ENCODE peak calls at places on chromosomes 11 and 22, in five cellular contexts. E is tibial nerve, H is ovary, U is heart left ventricle, F is kidney. M is an unnamed sample.

GRCh38 chr11:58023435-58023931 is at the start of gene OR9Q1:
- DNase-seq in E (no peak), U (no peak), H (no peak), F (no peak), M (no peak)

GRCh38 chr11:97033178-97033577 is 643.4 kb downstream of the JRKL start:
- DNase-seq in U (no peak), E (no peak), F (no peak), H (no peak), M (no peak)

GRCh38 chr11:103528596-103528995 is 419.4 kb downstream of the DYNC2H1 start:
- DNase-seq in U (no peak), H (no peak), F (no peak), E (no peak), M (no peak)

GRCh38 chr11:120695426-120695825 is 183.9 kb downstream of the GRIK4 start:
- DNase-seq in H (no peak), E (no peak), U (no peak), F (no peak), M (no peak)

GRCh38 chr11:75524576-75525432 is 937 bp downstream of the GDPD5 start:
- DNase-seq in H (peak), U (no peak), E (no peak), F (peak), M (no peak)

GRCh38 chr11:12674571-12674935 is 332 bp downstream of the TEAD1 start:
- DNase-seq in U (peak), F (no peak), E (no peak), H (no peak), M (no peak)

GRCh38 chr11:1505480-1505879 is 18.9 kb upstream of the MOB2 start:
- DNase-seq in H (no peak), U (no peak), F (peak), E (no peak), M (no peak)

GRCh38 chr11:75462117-75462653 is 29.2 kb upstream of the KLHL35 start:
- DNase-seq in H (no peak), E (no peak), U (peak), F (peak), M (no peak)

GRCh38 chr11:110093407-110094297 is 460 bp downstream of the ZC3H12C start:
- DNase-seq in E (peak), U (peak), F (peak), H (peak), M (peak)

GRCh38 chr11:57237204-57237681 is at the start of gene APLNR:
- DNase-seq in F (no peak), H (no peak), U (no peak), E (no peak), M (no peak)

GRCh38 chr22:50305658-50306566 is 1.5 kb downstream of the PLXNB2 start:
- DNase-seq in F (peak), H (peak), E (peak), U (peak), M (peak)

GRCh38 chr11:69967484-69967883 is 110.6 kb upstream of the ANO1 start:
- DNase-seq in U (no peak), E (no peak), H (no peak), F (no peak), M (no peak)

GRCh38 chr11:128718064-128718463 is 24.2 kb downstream of the FLI1 start:
- DNase-seq in E (no peak), U (no peak), H (no peak), F (no peak), M (no peak)

GRCh38 chr22:49207008-49207775 is 620.5 kb downstream of the BRD1 start:
- DNase-seq in F (peak), H (no peak), U (no peak), E (no peak), M (peak)

GRCh38 chr11:46492540-46492939 is 101.0 kb upstream of the CHRM4 start:
- DNase-seq in U (peak), H (no peak), F (no peak), E (no peak), M (no peak)

GRCh38 chr11:10496296-10496936 is 41.4 kb downstream of the AMPD3 start:
- DNase-seq in H (no peak), E (no peak), U (no peak), F (no peak), M (peak)

GRCh38 chr11:116062129-116062525 is 557.9 kb upstream of the CADM1 start:
- DNase-seq in F (no peak), U (no peak), E (no peak), H (no peak), M (no peak)
- H3K27ac ChIP-seq in F (no peak), U (no peak), E (no peak), H (no peak), M (no peak)

GRCh38 chr22:37638351-37639069 is 959 bp upstream of the SH3BP1 start:
- DNase-seq in U (no peak), F (no peak), H (no peak), E (no peak), M (no peak)

GRCh38 chr22:37639771-37640590 is 512 bp downstream of the SH3BP1 start:
- DNase-seq in U (no peak), H (no peak), F (no peak), E (no peak), M (no peak)

GRCh38 chr22:37639070-37639760 is at the start of gene SH3BP1:
- DNase-seq in U (peak), H (no peak), F (peak), E (no peak), M (no peak)

GRCh38 chr22:37641251-37641949 is 1.9 kb downstream of the SH3BP1 start:
- DNase-seq in E (no peak), F (no peak), H (no peak), U (no peak), M (no peak)

DNA sequence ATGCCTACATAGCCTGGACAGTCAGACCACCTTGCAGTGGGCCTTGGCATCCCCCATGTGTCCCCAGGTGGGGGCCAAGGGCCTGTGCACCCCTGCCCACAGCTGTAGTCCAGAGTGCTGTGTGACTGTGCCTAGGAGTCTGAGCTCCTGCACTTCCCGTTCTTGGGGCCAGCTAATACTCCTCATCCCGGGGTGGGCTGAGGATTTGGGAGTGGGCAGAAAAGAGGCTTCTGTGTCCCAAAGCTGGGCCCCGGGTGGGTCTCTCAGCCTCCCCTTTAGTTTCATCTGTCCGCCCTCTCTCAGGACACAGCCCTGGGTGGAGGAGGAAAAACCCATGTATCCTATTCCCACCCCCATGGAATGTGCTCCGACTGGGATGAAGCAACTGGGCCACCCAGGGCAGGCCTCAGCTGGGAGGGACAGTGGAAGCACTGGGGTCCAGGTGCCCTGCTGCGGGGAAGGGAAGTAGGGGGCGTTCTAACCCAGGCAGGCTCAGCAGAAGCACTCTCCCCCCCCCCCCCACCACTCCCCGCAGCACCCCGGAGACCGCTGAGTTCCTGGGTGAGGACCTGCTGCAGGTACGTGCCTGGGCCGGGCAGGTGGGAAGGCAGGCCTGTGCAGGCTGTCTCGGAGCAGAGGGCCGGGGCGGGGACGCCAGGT is 1.3 kb downstream of the SH3BP1 start:
- DNase-seq in E (no peak), H (no peak), U (no peak), F (no peak), M (no peak)
- H3K4me3 ChIP-seq in E (peak), H (peak), U (peak), F (no peak), M (peak)

GRCh38 chr11:118868659-118869058 is 15.0 kb upstream of the CXCR5 start:
- DNase-seq in E (no peak), F (no peak), U (no peak), H (no peak), M (no peak)
- H3K27ac ChIP-seq in E (no peak), F (no peak), U (no peak), H (no peak), M (peak)

GRCh38 chr11:68040121-68040956 is 1.5 kb downstream of the TCIRG1 start:
- DNase-seq in E (peak), F (peak), H (peak), U (peak), M (no peak)

GRCh38 chr11:68042219-68043028 is 3.6 kb downstream of the TCIRG1 start:
- DNase-seq in H (peak), E (no peak), F (peak), U (no peak), M (no peak)

GRCh38 chr11:68040957-68041591 is 2.2 kb downstream of the TCIRG1 start:
- DNase-seq in U (no peak), H (peak), E (no peak), F (peak), M (no peak)

GRCh38 chr11:68043029-68043348 is 4.2 kb downstream of the TCIRG1 start:
- DNase-seq in E (no peak), F (no peak), U (no peak), H (peak), M (no peak)

GRCh38 chr11:68041617-68042218 is 2.9 kb downstream of the TCIRG1 start:
- DNase-seq in E (no peak), H (no peak), U (no peak), F (no peak), M (no peak)
- H3K4me3 ChIP-seq in E (no peak), H (no peak), U (no peak), F (no peak), M (no peak)

GRCh38 chr22:19974233-19974861 is 32.7 kb upstream of the TXNRD2 start:
- DNase-seq in E (no peak), U (no peak), F (no peak), H (no peak), M (no peak)
- H3K27ac ChIP-seq in E (no peak), U (no peak), F (no peak), H (no peak), M (no peak)

DNA sequence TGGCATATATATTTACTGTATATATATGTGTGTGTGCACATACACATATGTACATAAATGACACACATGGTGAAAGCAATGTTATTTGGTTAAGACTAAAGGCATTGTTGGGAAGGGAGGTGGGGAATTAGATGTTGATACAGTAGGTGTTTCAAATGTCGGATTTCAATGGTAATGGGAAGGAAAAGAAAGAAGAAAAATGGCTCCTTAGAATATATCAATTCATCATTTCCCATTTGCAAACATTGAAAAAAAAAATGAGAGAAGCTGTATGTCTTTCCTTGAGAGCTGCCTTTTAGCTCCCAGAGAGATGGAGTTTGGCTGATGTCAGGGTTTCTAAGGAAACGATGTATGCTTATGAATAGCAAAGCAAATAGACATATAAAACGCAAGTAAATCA is 33.4 kb upstream of the ATXN10 start:
- DNase-seq in H (no peak), U (no peak), E (no peak), F (no peak), M (no peak)
- H3K4me3 ChIP-seq in H (no peak), U (no peak), E (no peak), F (no peak), M (no peak)